ENCODE peak calls at places on chromosomes 13 and 19, in nine cellular contexts. B, I, Y, E, F, L, M, T and D are unnamed samples.
A peak's percentile ranks its signal among the peaks of the same experiment; 100 is the strongest.

GRCh38 chr19:30788105-30788765 is 416.1 kb downstream of the ZNF536 start:
- DNase-seq in B (no peak), I (no peak), Y (no peak), E (no peak), F (no peak), L (no peak), M (no peak), T (peak; percentile 5), D (no peak)

GRCh38 chr13:32548837-32549236 is 10.2 kb upstream of the N4BP2L2 start:
- DNase-seq in B (no peak), I (no peak), Y (no peak), E (no peak), F (no peak), L (no peak), M (no peak), T (no peak), D (no peak)

GRCh38 chr19:16671652-16672274 is 10.8 kb downstream of the TMEM38A start:
- DNase-seq in B (no peak), I (no peak), Y (no peak), E (peak; percentile 52), F (no peak), L (peak; percentile 43), M (no peak), T (no peak), D (no peak)

GRCh38 chr19:42081584-42082258 is 5.8 kb downstream of the ZNF574 start:
- DNase-seq in B (peak; percentile 36), I (no peak), Y (no peak), E (no peak), F (no peak), L (no peak), M (peak; percentile 67), T (no peak), D (no peak)

GRCh38 chr19:31111741-31112140 is 237.5 kb downstream of the TSHZ3 start:
- DNase-seq in B (no peak), I (no peak), Y (no peak), E (no peak), F (no peak), L (no peak), M (no peak), T (no peak), D (no peak)

GRCh38 chr19:19074172-19074905 is 10.5 kb downstream of the SLC25A42 start:
- DNase-seq in B (no peak), I (no peak), Y (no peak), E (no peak), F (no peak), L (no peak), M (no peak), T (no peak), D (no peak)

GRCh38 chr13:92951273-92951820 is 275.3 kb upstream of the GPC6 start:
- DNase-seq in B (no peak), I (no peak), Y (no peak), E (no peak), F (no peak), L (no peak), M (no peak), T (no peak), D (no peak)

GRCh38 chr13:71055644-71056043 is 811.4 kb downstream of the DACH1 start:
- DNase-seq in B (no peak), I (no peak), Y (no peak), E (no peak), F (no peak), L (no peak), M (no peak), T (no peak), D (no peak)

GRCh38 chr13:113666951-113667701 is at the start of gene GRK1:
- DNase-seq in B (peak; percentile 5), I (peak; percentile 6), Y (no peak), E (peak; percentile 3), F (no peak), L (peak; percentile 7), M (no peak), T (no peak), D (peak; percentile 48)

GRCh38 chr19:34963531-34964406 is at the start of gene ZNF792:
- DNase-seq in B (peak; percentile 73), I (peak; percentile 21), Y (peak; percentile 34), E (peak; percentile 71), F (peak; percentile 70), L (peak; percentile 73), M (peak; percentile 71), T (no peak), D (no peak)

GRCh38 chr19:554817-555216 is 11.0 kb downstream of the GZMM start:
- DNase-seq in B (no peak), I (no peak), Y (no peak), E (no peak), F (no peak), L (no peak), M (no peak), T (no peak), D (no peak)

DNA sequence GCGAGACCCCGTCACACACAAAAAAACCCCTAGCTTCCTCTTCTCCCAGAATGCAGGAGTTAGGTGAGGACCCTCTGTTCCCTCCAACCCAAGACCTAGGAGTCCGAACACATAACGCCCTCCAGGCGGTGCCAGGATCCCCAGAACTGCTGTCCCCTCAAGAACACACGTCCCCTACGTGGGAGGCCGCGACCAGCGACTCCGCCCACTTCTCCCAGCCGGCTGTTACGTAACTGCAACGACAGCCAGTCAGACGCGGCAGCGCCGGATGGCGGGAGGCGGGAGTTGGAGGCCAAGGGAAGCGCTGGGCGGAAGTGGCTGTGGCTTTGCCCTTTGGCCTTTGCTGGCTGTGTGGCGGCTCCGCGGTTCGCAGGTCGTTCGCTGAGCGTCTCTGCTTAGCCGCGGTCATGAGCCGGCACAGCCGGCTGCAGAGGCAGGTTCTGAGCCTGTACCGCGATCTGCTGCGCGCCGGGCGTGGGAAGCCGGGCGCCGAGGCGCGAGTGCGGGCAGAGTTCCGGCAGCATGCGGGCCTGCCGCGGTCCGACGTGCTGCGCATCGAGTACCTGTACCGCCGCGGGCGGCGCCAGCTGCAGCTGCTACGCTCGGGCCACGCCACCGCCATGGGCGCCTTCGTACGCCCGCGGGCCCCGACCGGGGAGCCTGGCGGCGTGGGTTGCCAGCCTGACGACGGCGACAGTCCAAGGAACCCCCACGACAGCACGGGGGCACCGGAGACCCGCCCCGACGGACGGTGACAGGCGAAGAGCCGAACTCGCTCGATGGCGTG is at the start of gene SDHAF1:
- DNase-seq in B (peak; percentile 97), I (peak; percentile 92), Y (peak; percentile 93), E (peak; percentile 97), F (peak; percentile 97), L (peak; percentile 98), M (peak; percentile 99), T (peak; percentile 94), D (peak; percentile 97)
- TF ChIP-seq POLR2A in B (peak; percentile 76), I (peak; percentile 62), Y (peak; percentile 76), E (peak; percentile 91), F (peak; percentile 84), L (peak; percentile 88), M (peak; percentile 84), T (no peak), D (peak; percentile 87)

GRCh38 chr13:52617070-52618060 is 24.9 kb upstream of the HNRNPA1L2 start:
- DNase-seq in B (peak; percentile 85), I (peak; percentile 45), Y (peak; percentile 55), E (peak; percentile 84), F (peak; percentile 85), L (peak; percentile 87), M (peak; percentile 53), T (peak; percentile 78), D (peak; percentile 79)
- TF ChIP-seq POLR2A in B (peak; percentile 34), I (no peak), Y (peak; percentile 21), E (peak; percentile 55), F (peak; percentile 31), L (peak; percentile 63), M (peak; percentile 32), T (no peak), D (peak; percentile 78)

GRCh38 chr19:10102787-10103236 is 334 bp upstream of the ANGPTL6 start:
- DNase-seq in B (no peak), I (no peak), Y (no peak), E (no peak), F (peak; percentile 74), L (no peak), M (no peak), T (no peak), D (no peak)
- TF ChIP-seq POLR2A in B (no peak), I (no peak), Y (no peak), E (no peak), F (no peak), L (no peak), M (no peak), T (no peak), D (no peak)

GRCh38 chr19:6287269-6287885 is 7.6 kb upstream of the MLLT1 start:
- DNase-seq in B (no peak), I (no peak), Y (no peak), E (no peak), F (no peak), L (no peak), M (no peak), T (no peak), D (no peak)
- TF ChIP-seq POLR2A in B (no peak), I (no peak), Y (no peak), E (no peak), F (no peak), L (no peak), M (no peak), T (no peak), D (no peak)

DNA sequence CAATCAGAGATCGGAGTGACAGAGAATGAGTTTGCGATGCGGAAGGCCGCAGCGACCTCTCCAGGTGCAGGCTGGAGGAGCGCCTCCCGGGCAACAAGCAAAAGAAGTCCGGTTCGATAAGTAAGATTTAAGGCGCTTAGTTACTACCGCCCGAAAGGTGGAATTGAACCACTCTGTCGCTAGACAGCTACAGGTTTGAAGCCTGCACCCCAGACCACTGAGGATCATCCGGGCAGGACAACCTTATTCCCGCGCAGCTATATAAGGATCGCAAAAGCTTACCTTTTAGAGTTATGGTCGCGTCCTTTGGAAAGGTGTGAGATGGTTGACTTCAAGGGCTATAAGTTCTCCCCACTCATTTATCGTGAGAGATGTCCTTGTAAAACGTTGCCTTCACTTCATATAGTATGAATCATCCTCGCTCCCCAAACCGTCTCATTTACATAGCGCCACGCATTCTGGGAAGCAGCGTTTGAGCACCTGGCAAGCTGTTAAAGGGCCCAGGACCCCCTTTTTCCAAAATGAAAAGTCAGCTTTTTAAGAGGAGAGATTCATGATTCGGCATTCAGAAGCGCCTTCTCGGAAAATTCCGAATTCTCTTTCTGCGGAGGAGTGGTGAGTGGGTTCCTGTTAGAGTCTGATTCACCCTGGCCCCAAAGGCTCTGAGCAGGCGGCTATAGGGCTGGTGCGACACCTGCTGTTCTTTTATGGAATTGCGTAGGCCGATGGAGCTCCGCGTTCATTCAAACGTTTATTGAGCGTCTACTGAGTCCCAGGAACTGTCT is 10.8 kb downstream of the FOSB start:
- DNase-seq in B (peak; percentile 89), I (peak; percentile 71), Y (peak; percentile 86), E (peak; percentile 82), F (peak; percentile 82), L (peak; percentile 89), M (no peak), T (peak; percentile 82), D (peak; percentile 93)
- TF ChIP-seq POLR2A in B (no peak), I (peak; percentile 38), Y (no peak), E (peak; percentile 27), F (peak; percentile 55), L (peak; percentile 42), M (no peak), T (no peak), D (peak; percentile 56)